ENCODE peak calls at places on chromosomes 16 and 17, in four cellular contexts. P is IMR-90, N is mesendoderm, E is H1. T is an unnamed sample.

GRCh38 chr17:67993153-67993997 is 2.9 kb downstream of the C17orf58 start:
- DNase-seq in P (peak; percentile 84), E (peak; percentile 84), N (peak; percentile 87), T (peak; percentile 88)

GRCh38 chr17:32928527-32929287 is 754 bp downstream of the TMEM98 start:
- DNase-seq in P (peak; percentile 26), N (no peak), E (no peak), T (no peak)

GRCh38 chr17:13297198-13297597 is 279.4 kb upstream of the ELAC2 start:
- DNase-seq in E (no peak), P (no peak), N (no peak), T (no peak)

GRCh38 chr16:87324411-87325275 is 7.5 kb upstream of the C16orf95 start:
- DNase-seq in P (peak; percentile 10), N (peak; percentile 63), E (peak; percentile 83), T (peak; percentile 69)

GRCh38 chr17:70560471-70560870 is 391.1 kb downstream of the KCNJ2 start:
- DNase-seq in E (no peak), P (no peak), N (no peak), T (no peak)

GRCh38 chr17:69058165-69058564 is 2.6 kb downstream of the ABCA9 start:
- DNase-seq in E (no peak), P (no peak), N (peak; percentile 75), T (peak; percentile 46)

GRCh38 chr17:28524476-28525415 is 18.6 kb downstream of the FOXN1 start:
- DNase-seq in N (no peak), P (peak; percentile 78), E (no peak), T (no peak)

GRCh38 chr17:68431661-68432071 is 25.6 kb downstream of the WIPI1 start:
- DNase-seq in E (peak; percentile 57), N (peak; percentile 59), P (peak; percentile 23), T (peak; percentile 45)

GRCh38 chr16:56990407-56991286 is 1.3 kb downstream of the NLRC5 start:
- DNase-seq in P (no peak), E (no peak), N (no peak), T (no peak)

GRCh38 chr17:66200685-66201092 is 8.8 kb upstream of the CEP112 start:
- DNase-seq in N (peak; percentile 73), P (peak; percentile 83), E (peak; percentile 52), T (peak; percentile 69)

GRCh38 chr17:56262854-56263253 is 109.6 kb downstream of the ANKFN1 start:
- DNase-seq in P (peak; percentile 7), N (no peak), E (no peak), T (no peak)

GRCh38 chr16:57686577-57686976 is 8.0 kb upstream of the DRC7 start:
- DNase-seq in E (no peak), N (peak; percentile 37), P (no peak), T (no peak)

GRCh38 chr17:8273884-8274444 is 14.5 kb upstream of the RANGRF start:
- DNase-seq in N (no peak), P (no peak), E (no peak), T (no peak)
- H4K5ac ChIP-seq in N (no peak overlapping the region), P (no peak overlapping the region), E (no peak overlapping the region), T (no peak overlapping the region)

GRCh38 chr17:81080056-81080455 is 45.1 kb downstream of the BAIAP2 start:
- DNase-seq in N (no peak), E (no peak), P (no peak), T (no peak)

GRCh38 chr17:81081619-81082176 is 46.7 kb downstream of the BAIAP2 start:
- DNase-seq in E (no peak), P (no peak), N (no peak), T (no peak)

GRCh38 chr17:81082177-81083073 is 47.5 kb downstream of the BAIAP2 start:
- DNase-seq in N (no peak), E (no peak), P (no peak), T (no peak)

GRCh38 chr17:81083125-81083765 is 48.3 kb downstream of the BAIAP2 start:
- DNase-seq in N (no peak), E (no peak), P (no peak), T (no peak)

DNA sequence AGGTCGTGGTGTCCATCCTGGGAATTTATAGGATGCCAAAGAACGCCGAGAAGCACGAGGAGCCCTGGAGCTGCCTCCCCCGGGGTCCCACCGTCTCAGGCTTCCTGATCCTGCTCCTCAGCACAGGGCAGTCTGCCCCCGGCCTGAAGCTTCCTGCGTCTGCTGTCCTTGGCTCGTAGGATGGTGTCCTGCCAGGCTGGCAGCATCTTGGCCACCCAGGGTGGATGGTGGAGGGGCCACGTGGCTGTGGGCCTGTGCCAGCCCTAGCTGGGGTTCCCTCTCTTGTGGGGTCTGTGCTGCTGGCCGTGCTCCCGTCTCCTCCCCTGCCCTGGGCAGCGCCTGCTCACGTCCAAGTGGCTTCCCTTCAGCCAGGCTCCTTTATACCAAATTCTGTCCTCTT is 46.3 kb downstream of the BAIAP2 start:
- DNase-seq in E (no peak), P (no peak), N (no peak), T (no peak)
- H4K5ac ChIP-seq in E (no peak overlapping the region), P (no peak overlapping the region), N (no peak overlapping the region), T (no peak overlapping the region)

DNA sequence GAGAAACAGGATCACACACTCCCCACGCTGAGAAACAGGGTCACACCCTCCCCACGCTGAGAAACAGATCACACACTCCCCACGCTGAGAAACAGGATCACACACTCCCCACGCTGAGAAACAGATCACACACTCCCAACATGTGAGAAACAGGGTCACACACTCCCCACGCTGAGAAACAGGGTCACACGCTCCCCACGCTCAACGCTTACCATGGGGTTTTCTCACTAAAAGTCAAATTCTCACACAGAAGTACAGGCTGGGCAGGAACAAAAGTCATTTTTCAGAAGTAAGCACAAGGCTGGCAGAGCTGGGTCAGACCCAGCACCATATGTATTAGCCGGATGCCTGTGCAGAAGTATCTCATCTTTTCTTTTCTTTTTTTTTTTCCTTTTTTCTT is 14.5 kb downstream of the NPRL3 start:
- DNase-seq in N (no peak), P (no peak), E (no peak), T (no peak)
- H4K5ac ChIP-seq in N (no peak overlapping the region), P (no peak overlapping the region), E (no peak overlapping the region), T (no peak overlapping the region)

DNA sequence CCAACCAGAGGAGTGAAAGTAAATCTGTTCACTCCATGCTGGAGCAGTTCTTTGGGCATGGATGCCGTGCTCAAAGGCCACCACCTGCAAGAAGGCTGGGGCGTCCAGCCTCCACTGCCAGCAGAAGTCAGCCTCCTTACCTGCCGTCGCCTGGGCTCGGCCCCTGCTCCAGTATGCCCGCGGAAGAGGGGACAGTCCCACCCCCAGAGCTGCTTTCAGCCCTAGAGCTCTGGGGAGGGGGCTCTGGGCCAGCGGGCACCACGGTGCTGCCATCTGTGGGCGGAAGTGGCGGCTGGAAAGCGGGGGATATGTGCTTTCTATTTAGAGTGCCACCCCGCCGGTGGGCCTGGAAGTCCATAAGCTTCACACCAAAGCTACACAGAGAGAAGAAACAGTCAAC is 75.9 kb downstream of the ARHGAP17 start:
- DNase-seq in N (no peak), P (no peak), E (no peak), T (no peak)
- H4K5ac ChIP-seq in N (no peak overlapping the region), P (no peak overlapping the region), E (no peak overlapping the region), T (no peak overlapping the region)

DNA sequence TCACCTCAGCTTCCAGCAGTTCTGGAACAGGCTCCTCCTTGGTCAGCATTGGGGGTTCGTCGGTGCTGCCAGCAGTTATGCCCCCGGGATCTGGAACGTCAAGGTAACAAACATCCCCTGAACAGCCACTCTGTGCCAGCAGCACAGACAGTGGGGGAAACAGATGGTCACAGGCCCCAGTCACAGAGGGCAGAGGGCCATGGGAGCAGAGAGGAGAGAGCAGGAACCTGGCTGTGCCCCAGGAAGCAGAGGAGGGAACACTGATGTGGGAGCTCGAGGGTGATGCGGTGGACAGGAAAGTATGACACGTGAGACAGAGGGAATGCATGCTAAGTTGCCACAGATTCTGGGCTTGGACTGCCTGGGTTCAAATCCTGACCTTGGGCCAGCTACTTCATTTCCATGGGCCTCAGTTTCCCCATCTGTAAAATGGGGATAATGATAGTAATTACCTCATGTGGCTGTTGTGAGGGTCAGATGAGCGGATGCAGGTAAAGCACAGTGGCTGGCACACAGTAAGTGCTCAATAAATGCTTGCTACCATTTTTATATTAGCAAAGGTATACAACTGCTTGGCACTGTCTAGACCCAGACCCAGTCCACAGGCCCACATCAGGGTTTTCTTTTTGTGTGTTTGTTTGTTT is 4.9 kb downstream of the BCL7C start:
- DNase-seq in N (no peak), E (no peak), P (no peak), T (no peak)
- H4K5ac ChIP-seq in N (no peak overlapping the region), E (no peak overlapping the region), P (no peak overlapping the region), T (no peak overlapping the region)

GRCh38 chr16:20147091-20147490 is 73.4 kb upstream of the GPR139 start:
- DNase-seq in E (no peak), N (peak; percentile 26), P (no peak), T (no peak)
- H4K5ac ChIP-seq in E (no peak overlapping the region), N (no peak overlapping the region), P (no peak overlapping the region), T (no peak overlapping the region)